ENCODE peak calls at places on chromosomes 1 and 21, in eight cellular contexts. One of them, this sample, is unnamed.

GRCh38 chr21:37562920-37563640 is 196.5 kb downstream of the DYRK1A start:
- DNase-seq in transverse colon: peak
- DNase-seq in epithelial cell of esophagus: no peak
- DNase-seq in left lung: peak
- DNase-seq in psoas muscle: peak
- DNase-seq in AG10803: no peak
- DNase-seq in body of pancreas: peak
- DNase-seq in hepatocyte: no peak
- DNase-seq in this sample: no peak

GRCh38 chr1:237033804-237034203 is 8.2 kb upstream of the RYR2 start:
- DNase-seq in left lung: no peak
- DNase-seq in transverse colon: no peak
- DNase-seq in epithelial cell of esophagus: no peak
- DNase-seq in psoas muscle: no peak
- DNase-seq in body of pancreas: no peak
- DNase-seq in hepatocyte: no peak
- DNase-seq in AG10803: no peak
- DNase-seq in this sample: no peak

GRCh38 chr1:205326812-205327466 is 5.4 kb upstream of the NUAK2 start:
- DNase-seq in hepatocyte: no peak
- DNase-seq in left lung: no peak
- DNase-seq in epithelial cell of esophagus: peak
- DNase-seq in psoas muscle: no peak
- DNase-seq in transverse colon: no peak
- DNase-seq in body of pancreas: no peak
- DNase-seq in AG10803: no peak
- DNase-seq in this sample: no peak

GRCh38 chr1:27959792-27960603 is at the start of gene XKR8:
- DNase-seq in body of pancreas: peak
- DNase-seq in epithelial cell of esophagus: peak
- DNase-seq in transverse colon: peak
- DNase-seq in psoas muscle: peak
- DNase-seq in hepatocyte: peak
- DNase-seq in left lung: peak
- DNase-seq in AG10803: peak
- DNase-seq in this sample: peak

GRCh38 chr1:213986020-213986924 is 1.5 kb upstream of the PROX1 start:
- DNase-seq in hepatocyte: no peak
- DNase-seq in AG10803: no peak
- DNase-seq in transverse colon: no peak
- DNase-seq in epithelial cell of esophagus: peak
- DNase-seq in body of pancreas: no peak
- DNase-seq in psoas muscle: no peak
- DNase-seq in left lung: no peak
- DNase-seq in this sample: no peak

GRCh38 chr21:45220106-45220505 is 67.6 kb downstream of the POFUT2 start:
- DNase-seq in AG10803: peak
- DNase-seq in epithelial cell of esophagus: peak
- DNase-seq in psoas muscle: peak
- DNase-seq in transverse colon: no peak
- DNase-seq in left lung: no peak
- DNase-seq in hepatocyte: no peak
- DNase-seq in body of pancreas: no peak
- DNase-seq in this sample: peak

GRCh38 chr1:244800821-244801220 is 34.6 kb upstream of the COX20 start:
- DNase-seq in transverse colon: no peak
- DNase-seq in body of pancreas: no peak
- DNase-seq in hepatocyte: no peak
- DNase-seq in psoas muscle: no peak
- DNase-seq in left lung: no peak
- DNase-seq in epithelial cell of esophagus: no peak
- DNase-seq in AG10803: no peak
- DNase-seq in this sample: no peak

GRCh38 chr1:168842916-168843315 is 113.9 kb upstream of the DPT start:
- DNase-seq in epithelial cell of esophagus: peak
- DNase-seq in psoas muscle: no peak
- DNase-seq in body of pancreas: no peak
- DNase-seq in transverse colon: no peak
- DNase-seq in left lung: no peak
- DNase-seq in hepatocyte: no peak
- DNase-seq in AG10803: no peak
- DNase-seq in this sample: no peak

GRCh38 chr1:4939266-4939665 is 284.9 kb downstream of the AJAP1 start:
- DNase-seq in transverse colon: no peak
- DNase-seq in left lung: no peak
- DNase-seq in body of pancreas: no peak
- DNase-seq in AG10803: no peak
- DNase-seq in epithelial cell of esophagus: no peak
- DNase-seq in psoas muscle: no peak
- DNase-seq in hepatocyte: no peak
- DNase-seq in this sample: no peak

GRCh38 chr1:1430114-1430982 is 5.1 kb upstream of the VWA1 start:
- DNase-seq in transverse colon: no peak
- DNase-seq in epithelial cell of esophagus: no peak
- DNase-seq in hepatocyte: peak
- DNase-seq in AG10803: peak
- DNase-seq in psoas muscle: peak
- DNase-seq in left lung: peak
- DNase-seq in body of pancreas: peak
- DNase-seq in this sample: peak

GRCh38 chr1:230231739-230232075 is 164.7 kb downstream of the GALNT2 start:
- DNase-seq in transverse colon: peak
- DNase-seq in AG10803: no peak
- DNase-seq in psoas muscle: peak
- DNase-seq in body of pancreas: peak
- DNase-seq in left lung: peak
- DNase-seq in epithelial cell of esophagus: peak
- DNase-seq in hepatocyte: peak
- DNase-seq in this sample: peak

DNA sequence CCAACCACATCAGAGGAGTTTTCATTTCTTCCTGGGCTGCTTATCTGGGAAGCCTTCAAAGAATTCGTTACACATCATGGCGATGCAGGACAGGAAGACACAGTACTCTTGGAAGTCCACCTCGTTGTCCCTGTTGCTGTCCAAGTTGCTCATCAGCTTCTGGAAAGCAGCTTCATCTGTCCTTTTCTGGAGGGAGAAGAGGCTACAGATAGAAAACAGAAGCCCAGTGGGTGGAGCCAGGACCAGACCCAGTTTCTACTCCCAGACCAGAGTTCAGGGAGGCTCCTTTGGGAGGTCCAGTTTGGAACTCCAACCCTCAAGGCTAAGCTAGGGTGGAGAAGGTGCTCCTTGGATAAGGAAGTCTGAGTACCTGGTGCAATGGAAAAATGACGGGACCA is 1.9 kb downstream of the S100A4 start:
- DNase-seq in psoas muscle: no peak
- DNase-seq in transverse colon: no peak
- DNase-seq in body of pancreas: no peak
- DNase-seq in AG10803: no peak
- DNase-seq in epithelial cell of esophagus: no peak
- DNase-seq in hepatocyte: no peak
- DNase-seq in left lung: no peak
- DNase-seq in this sample: no peak
- H3K4me3 ChIP-seq in psoas muscle: no peak
- H3K4me3 ChIP-seq in transverse colon: no peak
- H3K4me3 ChIP-seq in body of pancreas: no peak
- H3K4me3 ChIP-seq in AG10803: peak
- H3K4me3 ChIP-seq in epithelial cell of esophagus: no peak
- H3K4me3 ChIP-seq in hepatocyte: no peak
- H3K4me3 ChIP-seq in left lung: no peak
- H3K4me3 ChIP-seq in this sample: no peak

GRCh38 chr1:184664042-184664659 is 90.5 kb downstream of the EDEM3 start:
- DNase-seq in hepatocyte: peak
- DNase-seq in epithelial cell of esophagus: peak
- DNase-seq in left lung: peak
- DNase-seq in transverse colon: peak
- DNase-seq in body of pancreas: peak
- DNase-seq in AG10803: peak
- DNase-seq in psoas muscle: peak
- DNase-seq in this sample: peak
- H3K4me3 ChIP-seq in hepatocyte: no peak
- H3K4me3 ChIP-seq in epithelial cell of esophagus: peak
- H3K4me3 ChIP-seq in left lung: peak
- H3K4me3 ChIP-seq in transverse colon: peak
- H3K4me3 ChIP-seq in body of pancreas: no peak
- H3K4me3 ChIP-seq in AG10803: peak
- H3K4me3 ChIP-seq in psoas muscle: peak
- H3K4me3 ChIP-seq in this sample: peak

GRCh38 chr1:22414244-22414751 is 37.4 kb upstream of the ZBTB40 start:
- DNase-seq in epithelial cell of esophagus: no peak
- DNase-seq in AG10803: peak
- DNase-seq in hepatocyte: peak
- DNase-seq in left lung: peak
- DNase-seq in transverse colon: peak
- DNase-seq in psoas muscle: no peak
- DNase-seq in body of pancreas: peak
- DNase-seq in this sample: peak
- H3K4me3 ChIP-seq in epithelial cell of esophagus: no peak
- H3K4me3 ChIP-seq in AG10803: no peak
- H3K4me3 ChIP-seq in hepatocyte: no peak
- H3K4me3 ChIP-seq in left lung: no peak
- H3K4me3 ChIP-seq in transverse colon: no peak
- H3K4me3 ChIP-seq in psoas muscle: no peak
- H3K4me3 ChIP-seq in body of pancreas: no peak
- H3K4me3 ChIP-seq in this sample: no peak

GRCh38 chr1:223133301-223133823 is 9.7 kb downstream of the TLR5 start:
- DNase-seq in body of pancreas: no peak
- DNase-seq in epithelial cell of esophagus: no peak
- DNase-seq in AG10803: no peak
- DNase-seq in psoas muscle: no peak
- DNase-seq in left lung: no peak
- DNase-seq in hepatocyte: no peak
- DNase-seq in transverse colon: no peak
- DNase-seq in this sample: no peak
- H3K4me3 ChIP-seq in body of pancreas: no peak
- H3K4me3 ChIP-seq in epithelial cell of esophagus: no peak
- H3K4me3 ChIP-seq in AG10803: no peak
- H3K4me3 ChIP-seq in psoas muscle: no peak
- H3K4me3 ChIP-seq in left lung: no peak
- H3K4me3 ChIP-seq in hepatocyte: no peak
- H3K4me3 ChIP-seq in transverse colon: no peak
- H3K4me3 ChIP-seq in this sample: no peak

DNA sequence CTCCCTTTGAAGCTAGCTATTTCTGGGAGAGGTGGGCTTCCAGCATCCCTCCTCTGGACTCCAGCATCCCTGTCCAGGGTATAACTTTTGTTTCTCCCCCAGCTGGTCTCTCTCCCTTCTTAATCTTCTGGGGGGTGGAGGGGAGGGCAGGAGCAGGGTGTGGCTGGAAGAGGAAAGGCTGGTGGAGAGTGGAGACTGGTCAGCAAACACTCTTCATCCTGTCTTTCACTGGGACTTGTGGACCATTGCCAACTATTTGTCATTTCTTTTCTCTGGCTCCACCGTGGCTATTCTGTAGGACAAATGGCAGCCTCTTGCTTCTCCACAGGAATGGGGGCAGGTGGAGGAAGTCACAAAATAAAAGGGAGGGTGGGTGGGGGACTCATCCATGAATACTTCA is 19.8 kb upstream of the NCF2 start:
- DNase-seq in hepatocyte: no peak
- DNase-seq in body of pancreas: no peak
- DNase-seq in epithelial cell of esophagus: peak
- DNase-seq in psoas muscle: no peak
- DNase-seq in transverse colon: no peak
- DNase-seq in AG10803: peak
- DNase-seq in left lung: no peak
- DNase-seq in this sample: peak
- H3K4me3 ChIP-seq in hepatocyte: no peak
- H3K4me3 ChIP-seq in body of pancreas: no peak
- H3K4me3 ChIP-seq in epithelial cell of esophagus: no peak
- H3K4me3 ChIP-seq in psoas muscle: no peak
- H3K4me3 ChIP-seq in transverse colon: no peak
- H3K4me3 ChIP-seq in AG10803: no peak
- H3K4me3 ChIP-seq in left lung: no peak
- H3K4me3 ChIP-seq in this sample: no peak

DNA sequence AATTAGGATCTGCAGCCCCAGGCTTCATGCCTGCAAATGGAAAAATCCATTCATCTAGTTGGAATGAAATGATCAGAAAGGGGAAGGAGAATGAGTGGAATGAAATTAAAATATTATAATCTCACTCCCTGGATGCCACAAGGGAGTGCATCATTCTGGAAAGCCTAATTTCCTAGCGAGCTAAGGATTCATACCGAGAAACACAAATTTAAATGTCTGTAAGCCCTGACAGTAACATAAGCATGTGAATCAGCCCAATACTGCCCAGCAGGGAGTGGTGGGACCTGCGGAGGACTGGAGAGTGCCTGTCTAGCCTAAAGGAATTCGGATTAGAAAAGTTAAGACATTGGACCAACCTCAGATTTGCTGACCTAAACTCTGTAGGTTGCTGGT is 38.3 kb upstream of the RCAN3 start:
- DNase-seq in AG10803: peak
- DNase-seq in transverse colon: no peak
- DNase-seq in psoas muscle: no peak
- DNase-seq in hepatocyte: no peak
- DNase-seq in body of pancreas: no peak
- DNase-seq in left lung: no peak
- DNase-seq in epithelial cell of esophagus: no peak
- DNase-seq in this sample: no peak
- H3K4me3 ChIP-seq in AG10803: no peak
- H3K4me3 ChIP-seq in transverse colon: no peak
- H3K4me3 ChIP-seq in psoas muscle: no peak
- H3K4me3 ChIP-seq in hepatocyte: no peak
- H3K4me3 ChIP-seq in body of pancreas: no peak
- H3K4me3 ChIP-seq in left lung: no peak
- H3K4me3 ChIP-seq in epithelial cell of esophagus: no peak
- H3K4me3 ChIP-seq in this sample: no peak